ENCODE peak calls at places on chromosomes 11 and 22, in six cellular contexts. One of them, this sample, is unnamed. For H3K4me1, the result is how much of the 10 kb centered on the place peaks cover.

GRCh38 chr11:65293909-65294381 is 20.7 kb upstream of the CDC42EP2 start:
- DNase-seq in Peyer's patch: peak
- DNase-seq in body of pancreas: peak
- DNase-seq in mammary epithelial cell: no peak
- DNase-seq in neuronal stem cell: no peak
- DNase-seq in cardiac muscle cell: no peak
- DNase-seq in this sample: peak

GRCh38 chr11:62664405-62665074 is 470 bp downstream of the C11orf98 start:
- DNase-seq in Peyer's patch: peak
- DNase-seq in body of pancreas: peak
- DNase-seq in mammary epithelial cell: peak
- DNase-seq in neuronal stem cell: no peak
- DNase-seq in cardiac muscle cell: peak
- DNase-seq in this sample: peak

GRCh38 chr11:130782361-130783221 is 133.7 kb downstream of the SNX19 start:
- DNase-seq in Peyer's patch: no peak
- DNase-seq in body of pancreas: peak
- DNase-seq in mammary epithelial cell: no peak
- DNase-seq in neuronal stem cell: no peak
- DNase-seq in cardiac muscle cell: peak
- DNase-seq in this sample: no peak

GRCh38 chr22:39933741-39934140 is 26.5 kb upstream of the TMA7B start:
- DNase-seq in Peyer's patch: no peak
- DNase-seq in body of pancreas: no peak
- DNase-seq in mammary epithelial cell: no peak
- DNase-seq in neuronal stem cell: no peak
- DNase-seq in cardiac muscle cell: no peak
- DNase-seq in this sample: no peak

GRCh38 chr11:88552377-88553029 is 215.0 kb upstream of the CTSC start:
- DNase-seq in Peyer's patch: peak
- DNase-seq in body of pancreas: peak
- DNase-seq in mammary epithelial cell: peak
- DNase-seq in neuronal stem cell: peak
- DNase-seq in cardiac muscle cell: peak
- DNase-seq in this sample: no peak

GRCh38 chr22:23119492-23120414 is 22.0 kb downstream of the RSPH14 start:
- DNase-seq in Peyer's patch: peak
- DNase-seq in body of pancreas: no peak
- DNase-seq in mammary epithelial cell: no peak
- DNase-seq in neuronal stem cell: no peak
- DNase-seq in cardiac muscle cell: no peak
- DNase-seq in this sample: no peak

GRCh38 chr11:129418039-129418438 is 42.4 kb downstream of the BARX2 start:
- DNase-seq in Peyer's patch: peak
- DNase-seq in body of pancreas: peak
- DNase-seq in mammary epithelial cell: peak
- DNase-seq in neuronal stem cell: no peak
- DNase-seq in cardiac muscle cell: no peak
- DNase-seq in this sample: no peak

GRCh38 chr22:33986167-33986771 is 66.0 kb upstream of the LARGE1 start:
- DNase-seq in Peyer's patch: no peak
- DNase-seq in body of pancreas: no peak
- DNase-seq in mammary epithelial cell: no peak
- DNase-seq in neuronal stem cell: no peak
- DNase-seq in cardiac muscle cell: no peak
- DNase-seq in this sample: no peak

GRCh38 chr11:66080055-66080817 is 10.2 kb downstream of the PACS1 start:
- DNase-seq in Peyer's patch: peak
- DNase-seq in body of pancreas: peak
- DNase-seq in mammary epithelial cell: peak
- DNase-seq in neuronal stem cell: no peak
- DNase-seq in cardiac muscle cell: peak
- DNase-seq in this sample: no peak

GRCh38 chr22:50276143-50276542 is 6.0 kb upstream of the MAPK11 start:
- DNase-seq in Peyer's patch: peak
- DNase-seq in body of pancreas: peak
- DNase-seq in mammary epithelial cell: no peak
- DNase-seq in neuronal stem cell: no peak
- DNase-seq in cardiac muscle cell: peak
- DNase-seq in this sample: peak

GRCh38 chr11:18726040-18726439 is at the start of gene IGSF22:
- DNase-seq in Peyer's patch: no peak
- DNase-seq in body of pancreas: no peak
- DNase-seq in mammary epithelial cell: no peak
- DNase-seq in neuronal stem cell: no peak
- DNase-seq in cardiac muscle cell: no peak
- DNase-seq in this sample: no peak

GRCh38 chr22:48496987-48497650 is 1330.6 kb downstream of the BRD1 start:
- DNase-seq in Peyer's patch: no peak
- DNase-seq in body of pancreas: no peak
- DNase-seq in mammary epithelial cell: no peak
- DNase-seq in neuronal stem cell: no peak
- DNase-seq in cardiac muscle cell: no peak
- DNase-seq in this sample: peak

GRCh38 chr22:35376728-35377472 is 4.0 kb upstream of the HMOX1 start:
- DNase-seq in Peyer's patch: peak
- DNase-seq in body of pancreas: peak
- DNase-seq in mammary epithelial cell: peak
- DNase-seq in neuronal stem cell: peak
- DNase-seq in cardiac muscle cell: peak
- DNase-seq in this sample: peak

GRCh38 chr11:125950178-125950490 is 4.3 kb downstream of the VSIG10L2 start:
- DNase-seq in Peyer's patch: no peak
- DNase-seq in body of pancreas: no peak
- DNase-seq in mammary epithelial cell: no peak
- DNase-seq in neuronal stem cell: no peak
- DNase-seq in cardiac muscle cell: no peak
- DNase-seq in this sample: no peak

GRCh38 chr11:10607462-10607861 is 39.0 kb upstream of the LYVE1 start:
- DNase-seq in Peyer's patch: no peak
- DNase-seq in body of pancreas: no peak
- DNase-seq in mammary epithelial cell: no peak
- DNase-seq in neuronal stem cell: no peak
- DNase-seq in cardiac muscle cell: no peak
- DNase-seq in this sample: no peak

GRCh38 chr11:68206211-68206610 is 6.9 kb downstream of the KMT5B start:
- DNase-seq in Peyer's patch: no peak
- DNase-seq in body of pancreas: peak
- DNase-seq in mammary epithelial cell: peak
- DNase-seq in neuronal stem cell: peak
- DNase-seq in cardiac muscle cell: peak
- DNase-seq in this sample: no peak

GRCh38 chr11:44525473-44526252 is 39.8 kb upstream of the CD82 start:
- DNase-seq in Peyer's patch: no peak
- DNase-seq in body of pancreas: no peak
- DNase-seq in mammary epithelial cell: no peak
- DNase-seq in neuronal stem cell: no peak
- DNase-seq in cardiac muscle cell: no peak
- DNase-seq in this sample: no peak

GRCh38 chr11:45847908-45848316 is 637 bp downstream of the CRY2 start:
- DNase-seq in Peyer's patch: peak
- DNase-seq in body of pancreas: peak
- DNase-seq in mammary epithelial cell: peak
- DNase-seq in neuronal stem cell: peak
- DNase-seq in cardiac muscle cell: peak
- DNase-seq in this sample: peak

GRCh38 chr11:23232652-23233051 is 372.4 kb upstream of the CCDC179 start:
- DNase-seq in Peyer's patch: no peak
- DNase-seq in body of pancreas: no peak
- DNase-seq in mammary epithelial cell: no peak
- DNase-seq in neuronal stem cell: no peak
- DNase-seq in cardiac muscle cell: no peak
- DNase-seq in this sample: no peak

GRCh38 chr11:6321961-6322362 is 1.7 kb upstream of the CAVIN3 start:
- DNase-seq in Peyer's patch: no peak
- DNase-seq in body of pancreas: no peak
- DNase-seq in mammary epithelial cell: peak
- DNase-seq in neuronal stem cell: peak
- DNase-seq in cardiac muscle cell: peak
- DNase-seq in this sample: no peak

DNA sequence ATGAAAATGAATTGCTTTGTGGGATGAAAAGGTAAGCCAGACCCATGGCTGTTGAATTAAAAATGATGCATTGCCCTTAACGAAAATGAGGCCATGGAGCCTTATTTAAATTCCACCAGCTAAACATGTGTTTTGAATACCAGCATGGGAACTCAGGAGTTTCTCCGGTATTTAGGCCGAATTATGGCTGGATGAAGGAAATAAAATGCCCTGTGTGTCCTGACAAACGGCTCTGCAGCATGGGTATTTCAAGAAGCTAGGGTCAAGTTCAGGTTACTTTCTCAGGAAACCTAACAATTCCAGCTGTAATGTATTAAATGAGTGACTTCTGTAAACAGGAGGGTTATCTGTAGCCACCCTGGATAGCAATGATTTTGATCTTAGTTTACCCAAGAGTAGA is 38.3 kb downstream of the AMOTL1 start:
- DNase-seq in Peyer's patch: no peak
- DNase-seq in body of pancreas: no peak
- DNase-seq in mammary epithelial cell: no peak
- DNase-seq in neuronal stem cell: no peak
- DNase-seq in cardiac muscle cell: no peak
- DNase-seq in this sample: no peak
- H3K4me1 ChIP-seq in Peyer's patch: under half
- H3K4me1 ChIP-seq in body of pancreas: under half
- H3K4me1 ChIP-seq in mammary epithelial cell: under half
- H3K4me1 ChIP-seq in neuronal stem cell: under half
- H3K4me1 ChIP-seq in cardiac muscle cell: under half
- H3K4me1 ChIP-seq in this sample: under half

GRCh38 chr22:45583504-45583903 is 80.8 kb downstream of the FBLN1 start:
- DNase-seq in Peyer's patch: no peak
- DNase-seq in body of pancreas: no peak
- DNase-seq in mammary epithelial cell: no peak
- DNase-seq in neuronal stem cell: no peak
- DNase-seq in cardiac muscle cell: no peak
- DNase-seq in this sample: no peak

GRCh38 chr22:45585437-45585755 is 82.7 kb downstream of the FBLN1 start:
- DNase-seq in Peyer's patch: no peak
- DNase-seq in body of pancreas: no peak
- DNase-seq in mammary epithelial cell: no peak
- DNase-seq in neuronal stem cell: no peak
- DNase-seq in cardiac muscle cell: no peak
- DNase-seq in this sample: no peak

GRCh38 chr22:45584121-45584570 is 81.5 kb downstream of the FBLN1 start:
- DNase-seq in Peyer's patch: no peak
- DNase-seq in body of pancreas: no peak
- DNase-seq in mammary epithelial cell: no peak
- DNase-seq in neuronal stem cell: no peak
- DNase-seq in cardiac muscle cell: no peak
- DNase-seq in this sample: no peak

GRCh38 chr22:45585946-45586540 is 83.4 kb downstream of the FBLN1 start:
- DNase-seq in Peyer's patch: no peak
- DNase-seq in body of pancreas: no peak
- DNase-seq in mammary epithelial cell: no peak
- DNase-seq in neuronal stem cell: no peak
- DNase-seq in cardiac muscle cell: no peak
- DNase-seq in this sample: no peak

GRCh38 chr22:45584621-45585436 is 82.1 kb downstream of the FBLN1 start:
- DNase-seq in Peyer's patch: no peak
- DNase-seq in body of pancreas: no peak
- DNase-seq in mammary epithelial cell: no peak
- DNase-seq in neuronal stem cell: no peak
- DNase-seq in cardiac muscle cell: no peak
- DNase-seq in this sample: no peak
- H3K4me3 ChIP-seq in Peyer's patch: no peak
- H3K4me3 ChIP-seq in body of pancreas: no peak
- H3K4me3 ChIP-seq in mammary epithelial cell: no peak
- H3K4me3 ChIP-seq in neuronal stem cell: no peak
- H3K4me3 ChIP-seq in cardiac muscle cell: no peak
- H3K4me3 ChIP-seq in this sample: no peak

GRCh38 chr11:47860526-47860925 is 12.4 kb upstream of the NUP160 start:
- DNase-seq in Peyer's patch: no peak
- DNase-seq in body of pancreas: no peak
- DNase-seq in mammary epithelial cell: no peak
- DNase-seq in neuronal stem cell: no peak
- DNase-seq in cardiac muscle cell: no peak
- DNase-seq in this sample: no peak
- H3K4me1 ChIP-seq in Peyer's patch: under half
- H3K4me1 ChIP-seq in body of pancreas: under half
- H3K4me1 ChIP-seq in mammary epithelial cell: under half
- H3K4me1 ChIP-seq in neuronal stem cell: under half
- H3K4me1 ChIP-seq in cardiac muscle cell: under half
- H3K4me1 ChIP-seq in this sample: under half

DNA sequence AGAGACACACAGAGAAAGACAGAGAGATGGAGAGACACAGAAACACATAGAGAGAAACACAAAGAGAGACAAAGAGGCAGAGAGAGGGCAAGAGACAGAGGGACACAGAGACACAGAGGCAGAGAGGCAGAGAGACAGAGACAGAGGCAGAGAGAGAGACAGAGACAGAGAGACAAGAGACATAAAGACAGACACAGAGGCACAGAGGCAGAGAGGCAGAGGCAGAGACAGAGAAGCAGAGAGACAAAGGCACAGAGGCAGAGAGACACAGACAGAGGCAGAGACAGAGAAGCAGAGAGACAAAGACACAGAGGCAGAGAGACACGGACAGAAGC is 6.3 kb downstream of the TNNI2 start:
- DNase-seq in Peyer's patch: no peak
- DNase-seq in body of pancreas: no peak
- DNase-seq in mammary epithelial cell: no peak
- DNase-seq in neuronal stem cell: no peak
- DNase-seq in cardiac muscle cell: no peak
- DNase-seq in this sample: no peak
- H3K4me3 ChIP-seq in Peyer's patch: no peak
- H3K4me3 ChIP-seq in body of pancreas: no peak
- H3K4me3 ChIP-seq in mammary epithelial cell: no peak
- H3K4me3 ChIP-seq in neuronal stem cell: no peak
- H3K4me3 ChIP-seq in cardiac muscle cell: no peak
- H3K4me3 ChIP-seq in this sample: no peak

GRCh38 chr22:25680949-25681348 is 61.0 kb upstream of the MYO18B start:
- DNase-seq in Peyer's patch: no peak
- DNase-seq in body of pancreas: no peak
- DNase-seq in mammary epithelial cell: no peak
- DNase-seq in neuronal stem cell: no peak
- DNase-seq in cardiac muscle cell: no peak
- DNase-seq in this sample: no peak

GRCh38 chr22:25680049-25680448 is 61.9 kb upstream of the MYO18B start:
- DNase-seq in Peyer's patch: no peak
- DNase-seq in body of pancreas: no peak
- DNase-seq in mammary epithelial cell: no peak
- DNase-seq in neuronal stem cell: no peak
- DNase-seq in cardiac muscle cell: no peak
- DNase-seq in this sample: no peak

DNA sequence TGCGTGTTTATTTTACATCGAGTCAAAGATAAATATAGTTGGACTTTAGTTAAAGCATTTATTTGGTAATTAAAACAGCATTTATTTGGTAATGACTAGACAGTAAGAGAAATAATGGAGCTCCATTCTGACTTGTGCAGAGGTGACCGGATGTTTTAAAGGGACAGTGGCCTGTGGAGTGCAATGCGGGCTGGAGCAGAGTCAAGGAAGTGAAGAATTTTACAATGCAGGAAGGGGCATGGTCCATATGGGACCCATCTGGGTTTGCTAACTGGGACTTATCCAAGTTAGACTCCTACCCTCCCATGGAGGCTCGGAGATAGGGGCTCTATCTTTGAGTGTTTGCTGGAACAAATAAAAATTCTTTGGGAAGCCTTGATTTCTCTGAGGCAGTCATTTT is 59.9 kb upstream of the MYO18B start:
- DNase-seq in Peyer's patch: no peak
- DNase-seq in body of pancreas: no peak
- DNase-seq in mammary epithelial cell: no peak
- DNase-seq in neuronal stem cell: no peak
- DNase-seq in cardiac muscle cell: no peak
- DNase-seq in this sample: no peak
- H3K4me1 ChIP-seq in Peyer's patch: under half
- H3K4me1 ChIP-seq in body of pancreas: under half
- H3K4me1 ChIP-seq in mammary epithelial cell: under half
- H3K4me1 ChIP-seq in neuronal stem cell: under half
- H3K4me1 ChIP-seq in cardiac muscle cell: under half
- H3K4me1 ChIP-seq in this sample: under half

This sample was measured in left ventricle myocardium inferior.